ENCODE peak calls at places on chromosomes 12 and 14, in six cellular contexts. Z is neuronal stem cell, J is IMR-90, G is HepG2, O is PC-3, W is GM23248. H is an unnamed sample.
A peak's percentile ranks its signal among the peaks of the same experiment; 100 is the strongest.

GRCh38 chr12:53623986-53624385 is 2.2 kb downstream of the ATF7 start:
- DNase-seq in Z (no peak), J (peak; percentile 55), G (peak; percentile 52), O (peak; percentile 31), W (peak; percentile 63), H (peak; percentile 60)

GRCh38 chr12:104680070-104680469 is 223.3 kb downstream of the CHST11 start:
- DNase-seq in Z (no peak), J (peak; percentile 22), G (peak; percentile 11), O (peak; percentile 49), W (peak; percentile 27), H (no peak)

GRCh38 chr14:77882631-77883030 is 82.7 kb downstream of the ADCK1 start:
- DNase-seq in Z (no peak), J (no peak), G (no peak), O (no peak), W (peak; percentile 67), H (no peak)

GRCh38 chr14:68584786-68585185 is 208.1 kb downstream of the ZFP36L1 start:
- DNase-seq in Z (no peak), J (no peak), G (no peak), O (no peak), W (no peak), H (no peak)

GRCh38 chr12:22670762-22671161 is 45.8 kb downstream of the ETNK1 start:
- DNase-seq in Z (no peak), J (peak; percentile 12), G (no peak), O (no peak), W (peak; percentile 32), H (peak; percentile 56)

GRCh38 chr14:33781267-33781666 is 169.6 kb downstream of the EGLN3 start:
- DNase-seq in Z (no peak), J (no peak), G (no peak), O (peak; percentile 55), W (no peak), H (peak; percentile 56)

GRCh38 chr12:26878661-26879119 is 45.7 kb upstream of the ITPR2 start:
- DNase-seq in Z (no peak), J (no peak), G (no peak), O (no peak), W (no peak), H (peak; percentile 17)

GRCh38 chr14:24965934-24966593 is 83.9 kb downstream of the STXBP6 start:
- DNase-seq in Z (peak; percentile 9), J (peak; percentile 90), G (no peak), O (no peak), W (peak; percentile 92), H (peak; percentile 96)

GRCh38 chr12:51320695-51321320 is 3.2 kb downstream of the BIN2 start:
- DNase-seq in Z (peak; percentile 62), J (peak; percentile 26), G (no peak), O (no peak), W (peak; percentile 25), H (peak; percentile 66)

GRCh38 chr14:20184181-20184580 is 6.5 kb upstream of the OR11G2 start:
- DNase-seq in Z (no peak), J (no peak), G (no peak), O (no peak), W (peak; percentile 61), H (no peak)
- H3K9me3 ChIP-seq in Z (peaks cover 25% of the 10 kb centered on the region), J (peaks cover 8% of the 10 kb centered on the region), G (no peaks in the 10 kb centered on the region), O (no peaks in the 10 kb centered on the region), W (no peaks in the 10 kb centered on the region), H (peaks cover 4% of the 10 kb centered on the region)

GRCh38 chr12:116982721-116983502 is 72.2 kb downstream of the FBXW8 start:
- DNase-seq in Z (no peak), J (peak; percentile 95), G (no peak), O (no peak), W (peak; percentile 93), H (peak; percentile 83)
- H3K9ac ChIP-seq in Z (no peak overlapping the region), J (no peak overlapping the region), G (no peak overlapping the region), O (no peak overlapping the region), W (peak overlapping the region; percentile 56), H (peak overlapping the region; percentile 30)

GRCh38 chr14:101407328-101407727 is 154.0 kb upstream of the DIO3 start:
- DNase-seq in Z (no peak), J (no peak), G (no peak), O (no peak), W (no peak), H (no peak)
- H3K4me1 ChIP-seq in Z (no peaks in the 10 kb centered on the region), J (peaks cover 24% of the 10 kb centered on the region), G (peaks cover 17% of the 10 kb centered on the region), O (peaks cover 42% of the 10 kb centered on the region), W (peaks cover 6% of the 10 kb centered on the region), H (peaks cover 69% of the 10 kb centered on the region)

GRCh38 chr12:45918818-45919217 is 71.6 kb downstream of the SCAF11 start:
- DNase-seq in Z (no peak), J (no peak), G (no peak), O (no peak), W (peak; percentile 13), H (no peak)
- H3K9me3 ChIP-seq in Z (no peaks in the 10 kb centered on the region), J (no peaks in the 10 kb centered on the region), G (no peaks in the 10 kb centered on the region), O (no peaks in the 10 kb centered on the region), W (no peaks in the 10 kb centered on the region), H (no peaks in the 10 kb centered on the region)